ENCODE peak calls at places on chromosomes 13 and 19, in six cellular contexts. K, T, C, J, D and E are unnamed samples. For H3K27me3, the result is how much of the 10 kb centered on the place peaks cover.

GRCh38 chr13:43087960-43088580 is 64.7 kb downstream of the DNAJC15 start:
- DNase-seq in K (no peak), T (peak), C (peak), J (no peak), D (no peak), E (no peak)

GRCh38 chr13:26951581-26952177 is 191.1 kb upstream of the GPR12 start:
- DNase-seq in K (no peak), T (no peak), C (no peak), J (no peak), D (peak), E (no peak)

GRCh38 chr19:21749090-21749489 is 18.3 kb downstream of the ZNF100 start:
- DNase-seq in K (no peak), T (no peak), C (peak), J (no peak), D (no peak), E (no peak)

GRCh38 chr13:112716841-112717520 is 27.1 kb downstream of the ATP11A start:
- DNase-seq in K (peak), T (no peak), C (no peak), J (peak), D (no peak), E (no peak)

GRCh38 chr19:15463865-15464371 is 426 bp downstream of the RASAL3 start:
- DNase-seq in K (peak), T (no peak), C (no peak), J (no peak), D (peak), E (no peak)

GRCh38 chr13:43307921-43308433 is 284.6 kb downstream of the DNAJC15 start:
- DNase-seq in K (peak), T (peak), C (peak), J (peak), D (peak), E (peak)

GRCh38 chr19:39845621-39846175 is 481 bp downstream of the FBL start:
- DNase-seq in K (no peak), T (peak), C (no peak), J (no peak), D (no peak), E (no peak)

GRCh38 chr19:5990289-5990797 is 12.4 kb upstream of the RANBP3 start:
- DNase-seq in K (no peak), T (no peak), C (no peak), J (no peak), D (no peak), E (no peak)

GRCh38 chr13:53189162-53189561 is 160.5 kb downstream of the OLFM4 start:
- DNase-seq in K (no peak), T (no peak), C (no peak), J (no peak), D (no peak), E (no peak)

GRCh38 chr19:50555447-50556235 is 12.6 kb downstream of the LRRC4B start:
- DNase-seq in K (no peak), T (peak), C (no peak), J (peak), D (no peak), E (no peak)

GRCh38 chr19:16095071-16095571 is 16.6 kb upstream of the RAB8A start:
- DNase-seq in K (peak), T (no peak), C (no peak), J (no peak), D (no peak), E (no peak)

GRCh38 chr19:38759590-38760003 is 13.7 kb downstream of the LGALS7 start:
- DNase-seq in K (no peak), T (no peak), C (no peak), J (no peak), D (no peak), E (no peak)
- H3K4me3 ChIP-seq in K (no peak), T (no peak), C (no peak), J (no peak), D (no peak), E (no peak)

DNA sequence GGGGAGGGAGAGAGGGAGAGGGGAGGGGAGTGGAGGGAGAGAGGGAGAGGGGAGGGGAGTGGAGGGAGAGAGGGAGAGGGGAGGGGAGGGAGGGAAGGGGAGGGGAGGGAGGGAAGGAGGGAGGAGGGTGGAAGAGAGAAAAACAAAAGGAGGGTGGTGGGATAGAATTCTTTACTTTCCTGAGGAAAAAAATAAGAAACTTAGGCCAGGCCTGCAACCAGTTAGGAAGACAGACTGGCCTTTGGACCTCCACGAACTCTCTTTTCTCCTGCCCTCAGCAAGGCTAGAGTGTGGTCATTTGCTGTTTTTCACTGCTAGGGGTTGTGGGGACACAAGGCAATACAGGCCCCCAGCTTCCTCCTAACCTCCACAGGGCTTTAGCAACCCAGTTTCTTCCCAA is 4.2 kb downstream of the CCDC8 start:
- DNase-seq in K (no peak), T (no peak), C (no peak), J (no peak), D (peak), E (no peak)
- H3K27me3 ChIP-seq in K (half or more), T (under half), C (under half), J (under half), D (under half), E (under half)

DNA sequence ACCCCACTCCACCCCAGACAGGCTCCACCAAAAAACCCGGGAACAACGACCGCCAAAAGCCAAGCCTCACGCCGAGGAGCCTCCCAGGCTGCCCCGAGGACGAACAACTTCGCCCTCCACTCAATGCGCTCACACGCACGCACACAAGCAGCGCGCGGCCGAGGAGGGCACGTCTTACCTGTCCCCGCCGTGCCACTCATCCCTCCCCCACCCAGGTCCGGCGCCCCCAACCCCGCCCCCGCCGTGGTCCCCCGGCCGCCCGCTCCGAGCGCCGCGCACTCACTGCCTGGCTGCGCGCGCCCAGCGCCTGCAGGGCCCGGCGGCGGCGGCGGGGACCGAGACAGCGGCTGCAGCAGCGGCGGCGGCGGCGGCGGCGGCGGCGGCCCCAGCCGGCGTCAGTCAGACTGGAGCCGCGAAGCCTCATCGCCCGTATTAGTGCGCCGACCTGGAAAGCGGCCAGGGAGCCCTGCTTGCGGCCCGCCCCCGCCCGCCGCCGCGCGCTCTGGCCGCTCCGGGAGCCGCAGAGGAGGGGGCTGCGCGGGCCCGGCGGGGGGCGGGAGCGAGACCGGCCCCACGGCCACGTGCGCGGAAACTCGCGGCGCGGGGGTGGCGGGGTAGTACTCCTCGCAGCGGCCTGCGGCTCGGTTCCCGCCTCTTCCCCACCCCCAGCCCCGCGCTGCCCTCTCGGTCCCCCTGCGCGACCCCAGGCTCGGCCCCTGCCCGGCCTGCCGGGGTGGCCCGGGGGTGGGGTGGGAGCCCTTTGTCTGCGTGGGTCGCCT is at the start of gene SMAD9:
- DNase-seq in K (peak), T (peak), C (peak), J (peak), D (peak), E (peak)
- H3K27ac ChIP-seq in K (peak), T (no peak), C (peak), J (peak), D (peak), E (peak)

DNA sequence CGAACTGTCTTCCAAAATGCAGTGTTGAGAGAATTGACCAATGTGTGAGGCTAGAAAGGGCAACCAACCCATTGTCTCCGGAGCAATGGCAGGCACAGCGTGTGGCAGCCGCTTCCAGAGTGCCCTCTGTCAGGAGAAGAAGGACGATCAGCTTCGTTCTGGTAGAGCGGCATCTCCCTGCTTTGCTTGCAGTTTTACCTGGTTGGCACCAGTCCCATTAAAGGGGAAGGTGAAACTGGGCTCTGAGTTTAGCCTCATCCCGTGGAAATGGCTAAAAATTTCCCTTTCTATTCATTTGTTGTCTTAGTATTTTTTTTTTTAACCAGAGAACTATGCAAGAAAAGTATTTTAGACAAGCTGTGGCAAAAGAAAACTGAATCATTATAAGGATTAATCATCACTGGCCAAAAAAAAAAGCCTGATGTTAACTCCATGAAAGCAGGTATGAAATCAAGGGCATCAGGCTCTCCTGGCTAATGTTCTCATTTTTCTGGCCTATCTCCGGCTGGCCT is 81.5 kb upstream of the SLC7A1 start:
- DNase-seq in K (no peak), T (no peak), C (peak), J (no peak), D (no peak), E (no peak)
- H3K4me3 ChIP-seq in K (no peak), T (no peak), C (no peak), J (no peak), D (no peak), E (no peak)